ENCODE peak calls at places on chromosome 3, in four cellular contexts. One of them, this sample, is unnamed.

GRCh38 chr3:61978460-61979419 is 394.6 kb downstream of the FEZF2 start:
- DNase-seq in HCT116: no peak
- DNase-seq in GM23338: no peak
- DNase-seq in GM23248: no peak
- DNase-seq in this sample: no peak

GRCh38 chr3:45034612-45035252 is 8.6 kb downstream of the CLEC3B start:
- DNase-seq in HCT116: no peak
- DNase-seq in GM23338: no peak
- DNase-seq in GM23248: no peak
- DNase-seq in this sample: peak

GRCh38 chr3:150409125-150409526 is 1.0 kb downstream of the TSC22D2 start:
- DNase-seq in HCT116: no peak
- DNase-seq in GM23338: no peak
- DNase-seq in GM23248: no peak
- DNase-seq in this sample: no peak

GRCh38 chr3:173301647-173302046 is 95.9 kb upstream of the NLGN1 start:
- DNase-seq in HCT116: no peak
- DNase-seq in GM23338: peak
- DNase-seq in GM23248: no peak
- DNase-seq in this sample: no peak

GRCh38 chr3:7682822-7683229 is 818.8 kb upstream of the LMCD1 start:
- DNase-seq in HCT116: peak
- DNase-seq in GM23338: peak
- DNase-seq in GM23248: peak
- DNase-seq in this sample: no peak

GRCh38 chr3:149466192-149466591 is 8.3 kb upstream of the TM4SF4 start:
- DNase-seq in HCT116: no peak
- DNase-seq in GM23338: peak
- DNase-seq in GM23248: peak
- DNase-seq in this sample: no peak

GRCh38 chr3:24222165-24222805 is 272.4 kb downstream of the THRB start:
- DNase-seq in HCT116: no peak
- DNase-seq in GM23338: no peak
- DNase-seq in GM23248: no peak
- DNase-seq in this sample: no peak

GRCh38 chr3:12585970-12586369 is 29.1 kb downstream of the MKRN2 start:
- DNase-seq in HCT116: no peak
- DNase-seq in GM23338: no peak
- DNase-seq in GM23248: no peak
- DNase-seq in this sample: no peak

GRCh38 chr3:32392530-32393302 is 1.1 kb downstream of the CMTM7 start:
- DNase-seq in HCT116: no peak
- DNase-seq in GM23338: peak
- DNase-seq in GM23248: peak
- DNase-seq in this sample: no peak

GRCh38 chr3:65604863-65605526 is 433.7 kb downstream of the MAGI1 start:
- DNase-seq in HCT116: no peak
- DNase-seq in GM23338: no peak
- DNase-seq in GM23248: peak
- DNase-seq in this sample: no peak

GRCh38 chr3:149934524-149934923 is 36.2 kb downstream of the PFN2 start:
- DNase-seq in HCT116: no peak
- DNase-seq in GM23338: no peak
- DNase-seq in GM23248: peak
- DNase-seq in this sample: no peak

GRCh38 chr3:155960060-155960459 is 89.6 kb downstream of the GMPS start:
- DNase-seq in HCT116: no peak
- DNase-seq in GM23338: no peak
- DNase-seq in GM23248: peak
- DNase-seq in this sample: no peak

GRCh38 chr3:54863366-54863765 is 64.5 kb downstream of the LRTM1 start:
- DNase-seq in HCT116: no peak
- DNase-seq in GM23338: no peak
- DNase-seq in GM23248: peak
- DNase-seq in this sample: no peak

GRCh38 chr3:163056874-163057497 is 1560.4 kb downstream of the OTOL1 start:
- DNase-seq in HCT116: peak
- DNase-seq in GM23338: peak
- DNase-seq in GM23248: peak
- DNase-seq in this sample: peak

GRCh38 chr3:28151608-28152228 is 89.7 kb upstream of the CMC1 start:
- DNase-seq in HCT116: no peak
- DNase-seq in GM23338: no peak
- DNase-seq in GM23248: no peak
- DNase-seq in this sample: peak
- H3K4me2 ChIP-seq in HCT116: no peak
- H3K4me2 ChIP-seq in GM23338: no peak
- H3K4me2 ChIP-seq in GM23248: no peak
- H3K4me2 ChIP-seq in this sample: peak

DNA sequence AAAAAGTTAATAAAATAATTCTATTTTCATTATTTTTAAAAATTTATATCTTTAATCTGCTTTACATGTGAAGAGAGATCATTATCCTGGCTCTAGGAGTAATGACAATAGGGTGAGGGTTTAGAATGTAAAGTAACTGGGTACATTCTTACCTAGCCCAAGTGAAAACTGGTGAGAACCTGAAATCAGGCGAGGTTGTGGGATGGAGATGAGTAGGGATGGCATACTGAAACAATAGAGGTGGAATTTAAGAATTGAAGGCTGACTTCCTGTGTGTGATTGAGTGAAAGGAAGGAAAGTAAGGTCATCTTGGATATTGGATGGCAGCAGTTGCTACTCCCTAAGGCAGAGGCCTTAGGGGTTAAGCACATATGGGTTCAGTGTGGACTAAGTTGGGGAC is 82.7 kb downstream of the MYRIP start:
- DNase-seq in HCT116: no peak
- DNase-seq in GM23338: peak
- DNase-seq in GM23248: no peak
- DNase-seq in this sample: no peak
- TF ChIP-seq EZH2 in HCT116: no peak
- TF ChIP-seq EZH2 in GM23338: no peak
- TF ChIP-seq EZH2 in GM23248: no peak
- TF ChIP-seq EZH2 in this sample: no peak

GRCh38 chr3:9098716-9099675 is 135.7 kb upstream of the RAD18 start:
- DNase-seq in HCT116: no peak
- DNase-seq in GM23338: no peak
- DNase-seq in GM23248: no peak
- DNase-seq in this sample: no peak
- TF ChIP-seq EZH2phosphoT487 in HCT116: no peak
- TF ChIP-seq EZH2phosphoT487 in GM23338: no peak
- TF ChIP-seq EZH2phosphoT487 in GM23248: no peak
- TF ChIP-seq EZH2phosphoT487 in this sample: no peak

DNA sequence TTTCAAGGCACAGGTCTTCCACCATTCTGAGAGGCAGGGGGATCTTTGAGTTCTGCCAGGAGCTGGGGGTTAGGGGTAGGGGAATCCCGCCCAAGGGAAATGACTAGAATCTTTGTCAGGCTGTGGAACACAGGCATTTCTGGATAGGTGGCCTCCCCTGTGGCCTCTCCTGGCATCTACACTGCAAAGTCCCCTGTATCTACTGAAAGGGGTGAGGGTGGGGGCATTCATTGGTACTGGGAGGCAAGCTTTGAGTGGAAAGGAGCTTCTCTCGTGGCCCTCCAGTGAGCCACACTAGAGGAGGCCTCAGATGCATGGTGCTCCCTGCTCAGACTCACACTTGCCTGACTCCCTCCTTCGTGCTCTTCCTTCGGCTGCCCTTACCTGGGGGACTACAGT is 59.9 kb downstream of the CCNL1 start:
- DNase-seq in HCT116: no peak
- DNase-seq in GM23338: no peak
- DNase-seq in GM23248: no peak
- DNase-seq in this sample: no peak
- H3K4me2 ChIP-seq in HCT116: no peak
- H3K4me2 ChIP-seq in GM23338: no peak
- H3K4me2 ChIP-seq in GM23248: no peak
- H3K4me2 ChIP-seq in this sample: no peak

DNA sequence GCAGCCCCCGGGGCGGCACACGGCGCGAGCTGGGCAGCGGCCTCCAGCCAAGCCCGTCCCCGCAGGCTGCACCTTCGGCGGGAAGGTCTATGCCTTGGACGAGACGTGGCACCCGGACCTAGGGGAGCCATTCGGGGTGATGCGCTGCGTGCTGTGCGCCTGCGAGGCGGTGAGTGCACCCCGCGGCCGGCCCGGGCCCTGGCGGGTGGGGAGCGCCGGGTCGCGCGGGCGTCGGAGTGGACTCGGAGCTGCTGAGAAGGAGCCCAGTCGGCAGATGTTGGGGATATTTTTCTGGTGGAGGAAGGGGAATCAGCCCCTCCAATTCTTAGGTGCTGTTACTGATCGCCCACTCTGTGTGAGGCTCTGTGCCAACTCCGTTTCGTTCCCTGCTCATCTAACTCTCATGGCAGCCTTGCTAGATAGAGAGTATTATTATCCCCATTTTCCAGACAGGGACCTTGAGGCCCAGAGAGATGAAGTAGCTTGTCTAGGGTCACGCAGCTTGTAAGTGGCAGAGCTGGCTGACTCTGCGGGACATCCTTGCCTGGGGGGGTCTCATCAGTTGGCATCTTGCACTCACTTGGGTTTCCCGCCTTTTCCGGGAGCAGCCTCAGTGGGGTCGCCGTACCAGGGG is 890 bp downstream of the CHRD start:
- DNase-seq in HCT116: no peak
- DNase-seq in GM23338: no peak
- DNase-seq in GM23248: peak
- DNase-seq in this sample: no peak
- TF ChIP-seq EZH2 in HCT116: no peak
- TF ChIP-seq EZH2 in GM23338: peak
- TF ChIP-seq EZH2 in GM23248: peak
- TF ChIP-seq EZH2 in this sample: peak

DNA sequence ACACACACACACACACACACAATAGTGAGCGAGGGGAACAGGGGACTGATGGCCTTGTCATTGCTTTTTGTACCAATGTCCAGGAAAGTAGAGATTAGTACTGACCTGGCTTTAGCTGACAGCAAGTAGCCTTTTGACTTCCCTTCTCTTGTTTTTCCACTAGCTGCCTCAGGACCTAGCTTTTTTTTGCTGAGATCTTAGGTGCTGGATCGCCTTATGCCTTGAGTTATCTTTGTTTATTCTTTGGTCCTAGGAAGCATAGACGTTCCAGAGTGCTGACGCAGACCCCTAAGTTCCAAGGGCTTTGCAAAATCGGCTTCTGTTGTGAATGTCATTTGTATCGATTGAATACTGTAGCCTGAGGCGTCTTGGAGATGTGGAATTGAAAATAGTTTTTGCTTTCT is at the start of gene UTS2B:
- DNase-seq in HCT116: peak
- DNase-seq in GM23338: peak
- DNase-seq in GM23248: peak
- DNase-seq in this sample: peak
- TF ChIP-seq EZH2phosphoT487 in HCT116: no peak
- TF ChIP-seq EZH2phosphoT487 in GM23338: no peak
- TF ChIP-seq EZH2phosphoT487 in GM23248: no peak
- TF ChIP-seq EZH2phosphoT487 in this sample: no peak